ENCODE peak calls at places on chromosomes 5 and 9, in nine cellular contexts. I is natural killer cell, G is sigmoid colon, M is NB4, P is epithelial cell of esophagus, T is AG09309, W is nephron progenitor cell, E is fibroblast of pulmonary artery, N is psoas muscle. R is an unnamed sample.
A peak's percentile ranks its signal among the peaks of the same experiment; 100 is the strongest.

GRCh38 chr9:97179616-97180015 is 127.8 kb upstream of the CCDC180 start:
- DNase-seq in I (no peak), G (no peak), M (no peak), P (peak; percentile 73), T (no peak), W (no peak), E (no peak), N (no peak), R (no peak)

GRCh38 chr5:125198270-125198974 is 452.0 kb upstream of the ZNF608 start:
- DNase-seq in I (no peak), G (peak; percentile 91), M (no peak), P (peak; percentile 43), T (peak; percentile 60), W (peak; percentile 57), E (peak; percentile 83), N (peak; percentile 76), R (no peak)

GRCh38 chr9:124291801-124292396 is 34.1 kb downstream of the NEK6 start:
- DNase-seq in I (no peak), G (no peak), M (peak; percentile 94), P (no peak), T (no peak), W (no peak), E (no peak), N (no peak), R (peak; percentile 60)

GRCh38 chr5:111384220-111384619 is 128.1 kb downstream of the STARD4 start:
- DNase-seq in I (no peak), G (no peak), M (peak; percentile 8), P (peak; percentile 6), T (no peak), W (no peak), E (peak; percentile 55), N (no peak), R (no peak)

GRCh38 chr9:129868571-129869486 is 33.6 kb downstream of the USP20 start:
- DNase-seq in I (peak; percentile 85), G (no peak), M (no peak), P (peak; percentile 69), T (no peak), W (no peak), E (no peak), N (peak; percentile 58), R (no peak)

GRCh38 chr5:369151-369939 is 47.8 kb downstream of the AHRR start:
- DNase-seq in I (no peak), G (peak; percentile 40), M (no peak), P (no peak), T (no peak), W (no peak), E (no peak), N (no peak), R (no peak)

GRCh38 chr5:7066471-7067235 is 329.3 kb upstream of the ADCY2 start:
- DNase-seq in I (no peak), G (no peak), M (no peak), P (no peak), T (no peak), W (no peak), E (no peak), N (no peak), R (no peak)

GRCh38 chr5:6464441-6464840 is 15.8 kb downstream of the UBE2QL1 start:
- DNase-seq in I (no peak), G (no peak), M (no peak), P (no peak), T (no peak), W (no peak), E (no peak), N (no peak), R (no peak)

GRCh38 chr5:103475629-103476240 is 86.9 kb downstream of the NUDT12 start:
- DNase-seq in I (no peak), G (no peak), M (peak; percentile 47), P (peak; percentile 56), T (no peak), W (peak; percentile 5), E (peak; percentile 78), N (no peak), R (no peak)

GRCh38 chr5:173598686-173599085 is 17.8 kb downstream of the BOD1 start:
- DNase-seq in I (no peak), G (no peak), M (no peak), P (no peak), T (no peak), W (no peak), E (no peak), N (no peak), R (no peak)

GRCh38 chr5:129177451-129177850 is 82.9 kb downstream of the ISOC1 start:
- DNase-seq in I (no peak), G (no peak), M (no peak), P (no peak), T (no peak), W (no peak), E (no peak), N (no peak), R (no peak)
- TF ChIP-seq CTCF in I (no peak), G (no peak), M (no peak), P (no peak), T (no peak), W (no peak), E (no peak), N (no peak), R (no peak)

GRCh38 chr9:133759146-133759900 is 21.2 kb upstream of the SARDH start:
- DNase-seq in I (peak; percentile 4), G (peak; percentile 68), M (no peak), P (no peak), T (no peak), W (no peak), E (no peak), N (no peak), R (no peak)
- TF ChIP-seq CTCF in I (no peak), G (no peak), M (no peak), P (no peak), T (no peak), W (no peak), E (no peak), N (no peak), R (no peak)

DNA sequence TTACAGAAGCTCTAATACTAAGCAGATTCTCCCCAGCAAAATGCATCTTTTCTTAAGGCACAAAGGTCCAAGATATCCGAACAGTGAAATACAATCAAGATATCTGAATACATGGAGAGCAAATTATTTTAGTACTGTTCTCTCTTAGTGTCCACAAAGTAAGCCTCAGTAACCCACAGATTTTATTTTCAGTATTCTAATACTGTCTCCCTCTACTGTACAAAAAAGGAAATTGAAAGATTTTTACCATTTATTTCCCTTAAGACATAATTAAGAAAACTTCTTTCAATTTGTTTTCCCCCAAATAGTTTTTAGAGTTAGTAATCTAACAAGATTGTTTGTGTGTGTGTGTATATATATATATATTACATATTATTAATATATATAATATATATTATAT is 24.7 kb upstream of the NOL6 start:
- DNase-seq in I (no peak), G (no peak), M (peak; percentile 48), P (peak; percentile 23), T (no peak), W (no peak), E (peak; percentile 37), N (no peak), R (no peak)
- TF ChIP-seq CTCF in I (no peak), G (no peak), M (no peak), P (no peak), T (peak; percentile 21), W (no peak), E (peak; percentile 26), N (peak; percentile 8), R (peak; percentile 26)

DNA sequence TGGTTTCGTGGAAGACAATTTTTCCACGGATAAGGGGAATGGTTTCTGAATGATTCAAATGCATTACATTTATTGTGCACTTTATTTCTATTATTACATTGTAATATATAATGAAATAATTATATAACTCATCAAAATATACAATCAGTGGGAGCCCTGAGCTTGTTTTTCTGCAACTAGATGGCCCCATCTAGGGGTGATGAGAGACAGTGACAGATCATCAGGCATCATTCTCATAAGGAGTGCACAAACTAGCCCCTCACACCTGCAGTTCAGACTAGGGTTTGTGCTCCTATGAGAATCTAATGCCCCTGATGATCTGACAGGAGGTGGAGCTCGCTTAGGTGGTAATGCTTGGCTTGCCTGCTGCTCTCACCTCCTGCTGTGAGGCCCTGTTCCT is 6.4 kb downstream of the ISCA1 start:
- DNase-seq in I (no peak), G (no peak), M (peak; percentile 8), P (peak; percentile 10), T (no peak), W (no peak), E (no peak), N (no peak), R (no peak)
- TF ChIP-seq CTCF in I (no peak), G (no peak), M (peak; percentile 2), P (peak; percentile 40), T (peak; percentile 31), W (peak; percentile 26), E (peak; percentile 29), N (peak; percentile 6), R (no peak)

GRCh38 chr5:102450313-102450990 is 48.3 kb downstream of the SLCO6A1 start:
- DNase-seq in I (no peak), G (peak; percentile 51), M (peak; percentile 44), P (peak; percentile 25), T (no peak), W (no peak), E (peak; percentile 0), N (no peak), R (no peak)
- TF ChIP-seq CTCF in I (no peak), G (no peak), M (peak; percentile 42), P (peak; percentile 8), T (no peak), W (no peak), E (no peak), N (no peak), R (no peak)

DNA sequence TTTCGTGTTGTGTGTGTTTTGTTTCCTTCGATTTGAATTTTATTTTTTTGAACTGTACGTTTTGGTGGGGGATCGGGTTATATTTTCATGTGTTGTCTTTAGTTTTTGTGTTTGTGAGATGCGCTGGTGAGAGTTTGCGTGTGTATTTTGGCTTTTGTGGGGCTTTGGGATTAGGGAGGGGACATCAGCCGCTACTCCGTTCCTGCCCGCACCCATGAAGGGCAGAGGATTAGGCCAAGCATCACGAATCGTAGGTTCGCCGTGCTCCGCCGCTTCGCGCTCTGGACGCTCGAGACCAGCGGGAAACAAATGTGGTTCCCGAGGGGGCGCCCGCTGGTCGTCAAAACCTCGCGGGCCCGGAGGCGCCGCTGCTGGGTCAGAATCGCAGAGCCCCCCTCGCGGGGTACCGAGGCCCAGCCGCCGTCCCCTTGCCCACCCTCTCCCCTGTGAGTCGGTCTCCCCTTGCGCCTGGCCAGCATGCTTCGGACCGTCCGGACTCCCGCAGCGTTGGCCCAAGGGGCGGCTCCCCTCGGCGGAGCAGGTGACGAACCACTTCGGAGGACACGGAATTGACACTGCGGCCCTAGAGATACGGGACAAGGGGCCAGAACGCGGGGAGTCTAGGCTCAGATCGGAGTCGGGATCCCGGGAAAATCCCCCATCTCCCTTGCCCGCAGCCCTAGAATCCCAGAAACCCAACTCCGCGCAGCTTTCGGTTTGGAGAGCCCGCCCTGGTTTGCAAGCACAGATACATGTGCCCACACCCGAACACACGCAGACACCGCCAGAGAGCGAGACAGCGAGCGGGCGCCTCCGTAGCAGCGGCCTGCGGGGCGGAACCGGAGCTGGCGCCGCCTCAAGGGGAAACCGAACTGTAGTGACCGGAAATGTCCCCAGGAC is 2.4 kb upstream of the PAX5 start:
- DNase-seq in I (no peak), G (no peak), M (peak; percentile 58), P (peak; percentile 36), T (no peak), W (peak; percentile 57), E (peak; percentile 33), N (peak; percentile 61), R (no peak)
- TF ChIP-seq CTCF in I (no peak), G (no peak), M (no peak), P (no peak), T (no peak), W (no peak), E (no peak), N (no peak), R (no peak)

R was measured in CD14-positive monocyte.